ENCODE peak calls at places on chromosomes 13 and 19, in eight cellular contexts. One of them, this sample, is unnamed. For H3K36me3 and H3K4me1, the result is how much of the 10 kb centered on the place peaks cover.

GRCh38 chr13:75285310-75285709 is 196.7 kb downstream of the TBC1D4 start:
- DNase-seq in cardiac muscle cell: no peak
- DNase-seq in left lung: no peak
- DNase-seq in uterus: no peak
- DNase-seq in testis: no peak
- DNase-seq in mesendoderm: no peak
- DNase-seq in DND-41: no peak
- DNase-seq in effector memory CD4-positive, alpha-beta T cell: no peak
- DNase-seq in this sample: no peak

GRCh38 chr13:114248011-114248410 is 13.3 kb downstream of the CDC16 start:
- DNase-seq in uterus: no peak
- DNase-seq in cardiac muscle cell: no peak
- DNase-seq in left lung: no peak
- DNase-seq in mesendoderm: no peak
- DNase-seq in testis: no peak
- DNase-seq in DND-41: no peak
- DNase-seq in effector memory CD4-positive, alpha-beta T cell: no peak
- DNase-seq in this sample: no peak

GRCh38 chr19:5407356-5407755 is 47.9 kb upstream of the ZNRF4 start:
- DNase-seq in mesendoderm: peak
- DNase-seq in left lung: no peak
- DNase-seq in DND-41: no peak
- DNase-seq in cardiac muscle cell: no peak
- DNase-seq in effector memory CD4-positive, alpha-beta T cell: no peak
- DNase-seq in testis: peak
- DNase-seq in uterus: no peak
- DNase-seq in this sample: no peak

GRCh38 chr13:102700088-102701031 is 5.5 kb upstream of the METTL21C start:
- DNase-seq in effector memory CD4-positive, alpha-beta T cell: no peak
- DNase-seq in DND-41: no peak
- DNase-seq in testis: peak
- DNase-seq in mesendoderm: no peak
- DNase-seq in uterus: peak
- DNase-seq in cardiac muscle cell: no peak
- DNase-seq in left lung: no peak
- DNase-seq in this sample: no peak

GRCh38 chr19:2455481-2456300 is 1.1 kb downstream of the LMNB2 start:
- DNase-seq in cardiac muscle cell: no peak
- DNase-seq in testis: peak
- DNase-seq in mesendoderm: no peak
- DNase-seq in uterus: peak
- DNase-seq in left lung: peak
- DNase-seq in DND-41: peak
- DNase-seq in effector memory CD4-positive, alpha-beta T cell: peak
- DNase-seq in this sample: no peak

GRCh38 chr19:48698046-48698445 is 2.3 kb downstream of the FUT2 start:
- DNase-seq in mesendoderm: no peak
- DNase-seq in uterus: no peak
- DNase-seq in effector memory CD4-positive, alpha-beta T cell: no peak
- DNase-seq in DND-41: no peak
- DNase-seq in left lung: no peak
- DNase-seq in testis: peak
- DNase-seq in cardiac muscle cell: no peak
- DNase-seq in this sample: no peak

GRCh38 chr13:80334582-80335260 is 6.2 kb downstream of the SPRY2 start:
- DNase-seq in effector memory CD4-positive, alpha-beta T cell: no peak
- DNase-seq in cardiac muscle cell: no peak
- DNase-seq in mesendoderm: no peak
- DNase-seq in testis: no peak
- DNase-seq in left lung: no peak
- DNase-seq in DND-41: no peak
- DNase-seq in uterus: no peak
- DNase-seq in this sample: no peak

GRCh38 chr13:19061278-19061677 is 120.3 kb downstream of the TUBA3C start:
- DNase-seq in uterus: no peak
- DNase-seq in effector memory CD4-positive, alpha-beta T cell: no peak
- DNase-seq in left lung: peak
- DNase-seq in DND-41: no peak
- DNase-seq in cardiac muscle cell: no peak
- DNase-seq in testis: no peak
- DNase-seq in mesendoderm: no peak
- DNase-seq in this sample: peak

GRCh38 chr19:15091918-15092753 is 10.1 kb downstream of the OR1I1 start:
- DNase-seq in DND-41: peak
- DNase-seq in uterus: no peak
- DNase-seq in mesendoderm: peak
- DNase-seq in testis: peak
- DNase-seq in effector memory CD4-positive, alpha-beta T cell: peak
- DNase-seq in cardiac muscle cell: peak
- DNase-seq in left lung: no peak
- DNase-seq in this sample: no peak

GRCh38 chr19:3479819-3480215 is 508 bp downstream of the SMIM24 start:
- DNase-seq in left lung: no peak
- DNase-seq in testis: no peak
- DNase-seq in cardiac muscle cell: no peak
- DNase-seq in uterus: no peak
- DNase-seq in effector memory CD4-positive, alpha-beta T cell: peak
- DNase-seq in mesendoderm: peak
- DNase-seq in DND-41: no peak
- DNase-seq in this sample: no peak

GRCh38 chr13:104473936-104474335 is 1407.7 kb upstream of the SLC10A2 start:
- DNase-seq in testis: no peak
- DNase-seq in DND-41: no peak
- DNase-seq in cardiac muscle cell: no peak
- DNase-seq in uterus: no peak
- DNase-seq in mesendoderm: no peak
- DNase-seq in effector memory CD4-positive, alpha-beta T cell: no peak
- DNase-seq in left lung: no peak
- DNase-seq in this sample: no peak

GRCh38 chr13:104594801-104595200 is 1528.6 kb upstream of the SLC10A2 start:
- DNase-seq in uterus: no peak
- DNase-seq in left lung: no peak
- DNase-seq in cardiac muscle cell: no peak
- DNase-seq in DND-41: no peak
- DNase-seq in effector memory CD4-positive, alpha-beta T cell: no peak
- DNase-seq in mesendoderm: no peak
- DNase-seq in testis: no peak
- DNase-seq in this sample: no peak

GRCh38 chr19:35000647-35001501 is 751 bp downstream of the GRAMD1A start:
- DNase-seq in effector memory CD4-positive, alpha-beta T cell: peak
- DNase-seq in DND-41: peak
- DNase-seq in mesendoderm: peak
- DNase-seq in cardiac muscle cell: peak
- DNase-seq in uterus: no peak
- DNase-seq in testis: no peak
- DNase-seq in left lung: peak
- DNase-seq in this sample: no peak

GRCh38 chr19:35000338-35000646 is 169 bp downstream of the GRAMD1A start:
- DNase-seq in left lung: no peak
- DNase-seq in testis: no peak
- DNase-seq in mesendoderm: no peak
- DNase-seq in cardiac muscle cell: no peak
- DNase-seq in uterus: no peak
- DNase-seq in DND-41: no peak
- DNase-seq in effector memory CD4-positive, alpha-beta T cell: no peak
- DNase-seq in this sample: no peak

GRCh38 chr19:34999498-35000337 is at the start of gene GRAMD1A:
- DNase-seq in mesendoderm: peak
- DNase-seq in left lung: peak
- DNase-seq in cardiac muscle cell: peak
- DNase-seq in DND-41: peak
- DNase-seq in uterus: peak
- DNase-seq in effector memory CD4-positive, alpha-beta T cell: peak
- DNase-seq in testis: peak
- DNase-seq in this sample: peak

GRCh38 chr19:35004517-35005255 is 4.6 kb downstream of the GRAMD1A start:
- DNase-seq in uterus: no peak
- DNase-seq in left lung: no peak
- DNase-seq in mesendoderm: no peak
- DNase-seq in testis: no peak
- DNase-seq in effector memory CD4-positive, alpha-beta T cell: no peak
- DNase-seq in cardiac muscle cell: no peak
- DNase-seq in DND-41: no peak
- DNase-seq in this sample: no peak

DNA sequence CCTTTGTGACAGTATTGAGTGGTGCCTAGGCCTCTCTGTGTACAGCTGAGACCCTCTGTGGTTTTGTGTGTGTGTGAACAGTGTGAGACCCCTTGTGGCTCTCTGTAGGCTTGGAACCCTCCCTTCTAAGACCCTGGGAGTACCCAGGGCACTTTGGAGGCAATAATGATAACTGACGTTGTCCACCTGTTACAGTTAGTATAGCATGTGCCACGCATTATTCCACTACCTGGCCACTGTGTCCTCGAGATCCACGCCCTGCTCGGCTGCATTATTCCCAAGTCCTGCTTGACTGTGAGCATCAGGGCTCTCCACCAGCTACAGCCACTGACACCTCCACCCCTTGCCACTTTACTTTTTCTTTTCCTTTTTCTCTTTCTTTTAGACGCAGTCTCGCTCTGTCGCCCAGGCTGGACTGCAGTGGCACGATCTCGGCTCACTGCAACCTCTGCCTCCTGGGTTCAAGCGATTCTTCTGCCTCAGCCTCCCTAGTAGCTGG is 2.0 kb downstream of the GRAMD1A start:
- DNase-seq in left lung: no peak
- DNase-seq in DND-41: no peak
- DNase-seq in cardiac muscle cell: no peak
- DNase-seq in mesendoderm: no peak
- DNase-seq in effector memory CD4-positive, alpha-beta T cell: no peak
- DNase-seq in uterus: no peak
- DNase-seq in testis: no peak
- DNase-seq in this sample: no peak
- H3K36me3 ChIP-seq in left lung: under half
- H3K36me3 ChIP-seq in DND-41: half or more
- H3K36me3 ChIP-seq in cardiac muscle cell: under half
- H3K36me3 ChIP-seq in mesendoderm: under half
- H3K36me3 ChIP-seq in effector memory CD4-positive, alpha-beta T cell: under half
- H3K36me3 ChIP-seq in uterus: under half
- H3K36me3 ChIP-seq in testis: under half
- H3K36me3 ChIP-seq in this sample: under half

GRCh38 chr13:110322126-110322827 is 15.2 kb downstream of the COL4A2 start:
- DNase-seq in left lung: no peak
- DNase-seq in cardiac muscle cell: no peak
- DNase-seq in effector memory CD4-positive, alpha-beta T cell: no peak
- DNase-seq in testis: no peak
- DNase-seq in DND-41: no peak
- DNase-seq in mesendoderm: no peak
- DNase-seq in uterus: no peak
- DNase-seq in this sample: no peak
- H3K4me1 ChIP-seq in left lung: under half
- H3K4me1 ChIP-seq in cardiac muscle cell: under half
- H3K4me1 ChIP-seq in effector memory CD4-positive, alpha-beta T cell: under half
- H3K4me1 ChIP-seq in testis: under half
- H3K4me1 ChIP-seq in DND-41: under half
- H3K4me1 ChIP-seq in mesendoderm: under half
- H3K4me1 ChIP-seq in uterus: under half
- H3K4me1 ChIP-seq in this sample: under half

GRCh38 chr13:99556867-99557443 is 55.7 kb downstream of the TM9SF2 start:
- DNase-seq in cardiac muscle cell: no peak
- DNase-seq in DND-41: no peak
- DNase-seq in uterus: no peak
- DNase-seq in testis: no peak
- DNase-seq in effector memory CD4-positive, alpha-beta T cell: no peak
- DNase-seq in left lung: no peak
- DNase-seq in mesendoderm: no peak
- DNase-seq in this sample: no peak

GRCh38 chr13:99553033-99553432 is 51.8 kb downstream of the TM9SF2 start:
- DNase-seq in testis: no peak
- DNase-seq in mesendoderm: no peak
- DNase-seq in DND-41: no peak
- DNase-seq in cardiac muscle cell: no peak
- DNase-seq in uterus: no peak
- DNase-seq in left lung: no peak
- DNase-seq in effector memory CD4-positive, alpha-beta T cell: no peak
- DNase-seq in this sample: no peak

GRCh38 chr13:99559560-99559959 is 58.3 kb downstream of the TM9SF2 start:
- DNase-seq in uterus: no peak
- DNase-seq in testis: no peak
- DNase-seq in left lung: no peak
- DNase-seq in DND-41: no peak
- DNase-seq in effector memory CD4-positive, alpha-beta T cell: no peak
- DNase-seq in cardiac muscle cell: no peak
- DNase-seq in mesendoderm: no peak
- DNase-seq in this sample: no peak

GRCh38 chr13:99558570-99559180 is 57.4 kb downstream of the TM9SF2 start:
- DNase-seq in DND-41: no peak
- DNase-seq in effector memory CD4-positive, alpha-beta T cell: no peak
- DNase-seq in cardiac muscle cell: no peak
- DNase-seq in mesendoderm: no peak
- DNase-seq in testis: no peak
- DNase-seq in uterus: no peak
- DNase-seq in left lung: no peak
- DNase-seq in this sample: no peak

GRCh38 chr13:99555149-99555548 is 53.9 kb downstream of the TM9SF2 start:
- DNase-seq in DND-41: no peak
- DNase-seq in uterus: no peak
- DNase-seq in effector memory CD4-positive, alpha-beta T cell: no peak
- DNase-seq in testis: no peak
- DNase-seq in mesendoderm: no peak
- DNase-seq in left lung: no peak
- DNase-seq in cardiac muscle cell: no peak
- DNase-seq in this sample: no peak
- H3K36me3 ChIP-seq in DND-41: half or more
- H3K36me3 ChIP-seq in uterus: under half
- H3K36me3 ChIP-seq in effector memory CD4-positive, alpha-beta T cell: under half
- H3K36me3 ChIP-seq in testis: under half
- H3K36me3 ChIP-seq in mesendoderm: under half
- H3K36me3 ChIP-seq in left lung: under half
- H3K36me3 ChIP-seq in cardiac muscle cell: half or more
- H3K36me3 ChIP-seq in this sample: under half

GRCh38 chr13:41059466-41059865 is 1.8 kb upstream of the WBP4 start:
- DNase-seq in cardiac muscle cell: no peak
- DNase-seq in uterus: no peak
- DNase-seq in mesendoderm: no peak
- DNase-seq in effector memory CD4-positive, alpha-beta T cell: no peak
- DNase-seq in DND-41: no peak
- DNase-seq in left lung: no peak
- DNase-seq in testis: no peak
- DNase-seq in this sample: no peak

GRCh38 chr13:41059896-41060722 is 1.2 kb upstream of the WBP4 start:
- DNase-seq in cardiac muscle cell: peak
- DNase-seq in uterus: peak
- DNase-seq in left lung: peak
- DNase-seq in mesendoderm: peak
- DNase-seq in effector memory CD4-positive, alpha-beta T cell: peak
- DNase-seq in testis: peak
- DNase-seq in DND-41: peak
- DNase-seq in this sample: peak

GRCh38 chr13:41056996-41057711 is 4.2 kb upstream of the WBP4 start:
- DNase-seq in cardiac muscle cell: no peak
- DNase-seq in effector memory CD4-positive, alpha-beta T cell: no peak
- DNase-seq in left lung: no peak
- DNase-seq in testis: no peak
- DNase-seq in mesendoderm: no peak
- DNase-seq in DND-41: no peak
- DNase-seq in uterus: no peak
- DNase-seq in this sample: no peak

GRCh38 chr13:41060723-41061074 is 610 bp upstream of the WBP4 start:
- DNase-seq in cardiac muscle cell: peak
- DNase-seq in testis: peak
- DNase-seq in uterus: peak
- DNase-seq in effector memory CD4-positive, alpha-beta T cell: peak
- DNase-seq in DND-41: peak
- DNase-seq in mesendoderm: peak
- DNase-seq in left lung: peak
- DNase-seq in this sample: peak

GRCh38 chr13:41058229-41059070 is 2.9 kb upstream of the WBP4 start:
- DNase-seq in mesendoderm: peak
- DNase-seq in cardiac muscle cell: peak
- DNase-seq in left lung: no peak
- DNase-seq in DND-41: peak
- DNase-seq in testis: no peak
- DNase-seq in effector memory CD4-positive, alpha-beta T cell: no peak
- DNase-seq in uterus: no peak
- DNase-seq in this sample: no peak
- H3K4me1 ChIP-seq in mesendoderm: under half
- H3K4me1 ChIP-seq in cardiac muscle cell: under half
- H3K4me1 ChIP-seq in left lung: half or more
- H3K4me1 ChIP-seq in DND-41: half or more
- H3K4me1 ChIP-seq in testis: under half
- H3K4me1 ChIP-seq in effector memory CD4-positive, alpha-beta T cell: under half
- H3K4me1 ChIP-seq in uterus: under half
- H3K4me1 ChIP-seq in this sample: under half